ENCODE peak calls at places on chromosomes 12 and 14, in four cellular contexts. O, E, J and W are unnamed samples.

GRCh38 chr12:26022043-26022442 is 63.6 kb downstream of the RASSF8 start:
- DNase-seq in O (no peak), J (no peak), E (no peak), W (no peak)

GRCh38 chr12:93908846-93909592 is 231.8 kb downstream of the CRADD start:
- DNase-seq in J (no peak), E (peak; percentile 62), O (no peak), W (no peak)

GRCh38 chr12:58369576-58369975 is 428.2 kb downstream of the ATP23 start:
- DNase-seq in J (no peak), O (no peak), E (no peak), W (no peak)

GRCh38 chr12:77795699-77796098 is 35.0 kb upstream of the NAV3 start:
- DNase-seq in J (no peak), E (no peak), O (peak; percentile 20), W (no peak)

GRCh38 chr12:125797421-125798175 is 732.4 kb downstream of the AACS start:
- DNase-seq in O (no peak), E (no peak), J (no peak), W (no peak)

GRCh38 chr14:102146423-102146822 is 6.7 kb downstream of the WDR20 start:
- DNase-seq in J (no peak), E (no peak), O (no peak), W (no peak)

GRCh38 chr14:32217301-32217700 is 14.2 kb upstream of the RNU6-8 start:
- DNase-seq in O (no peak), E (no peak), J (no peak), W (no peak)

GRCh38 chr12:110920324-110920910 is at the start of gene MYL2:
- DNase-seq in O (no peak), J (no peak), E (peak; percentile 83), W (no peak)

GRCh38 chr12:25257590-25258324 is 7.0 kb upstream of the KRAS start:
- DNase-seq in O (no peak), J (no peak), E (no peak), W (no peak)

GRCh38 chr12:4786795-4787194 is 66.6 kb downstream of the GALNT8 start:
- DNase-seq in J (no peak), E (no peak), O (no peak), W (no peak)

GRCh38 chr12:107468182-107468581 is 217.4 kb upstream of the PWP1 start:
- DNase-seq in E (no peak), J (no peak), O (no peak), W (no peak)

GRCh38 chr14:41605550-41606248 is 977 bp upstream of the LRFN5 start:
- DNase-seq in J (no peak), O (peak; percentile 80), E (peak; percentile 21), W (no peak)

GRCh38 chr14:55780156-55780946 is 200.3 kb downstream of the KTN1 start:
- DNase-seq in O (peak; percentile 17), E (peak; percentile 62), J (no peak), W (no peak)

GRCh38 chr12:14066021-14066420 is 84.6 kb upstream of the GRIN2B start:
- DNase-seq in E (no peak), J (no peak), O (no peak), W (no peak)

GRCh38 chr14:91129261-91129660 is 15.4 kb downstream of the DGLUCY start:
- DNase-seq in E (no peak), O (peak; percentile 14), J (no peak), W (no peak)

GRCh38 chr14:39267592-39268112 is 33.9 kb downstream of the MIA2 start:
- DNase-seq in O (no peak), J (no peak), E (no peak), W (peak; percentile 40)
- H3K27ac ChIP-seq in O (peak overlapping the region; percentile 79), J (peak overlapping the region; percentile 96), E (peak overlapping the region; percentile 97), W (peak overlapping the region; percentile 94)

DNA sequence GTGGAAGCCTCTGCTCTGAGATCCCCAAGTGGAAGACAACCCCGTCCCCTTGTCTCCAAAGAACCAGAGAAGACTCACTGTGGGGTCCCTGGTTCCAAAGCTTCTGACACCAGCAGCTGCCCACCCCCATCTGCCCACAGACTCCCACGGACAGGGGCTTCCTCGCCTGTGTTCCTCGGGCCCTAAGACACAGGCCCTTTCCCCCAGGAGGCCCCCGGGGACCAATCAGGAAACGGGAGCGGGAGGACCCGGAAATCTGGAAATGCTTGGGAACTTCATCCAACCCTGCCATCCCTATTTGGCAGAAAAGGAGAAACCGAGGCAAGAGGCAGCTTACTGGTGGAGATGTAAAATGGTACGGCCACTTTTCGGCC is 113.1 kb downstream of the NCOR2 start:
- DNase-seq in E (no peak), J (no peak), O (no peak), W (no peak)
- H3K4me1 ChIP-seq in E (peaks cover 54% of the 10 kb centered on the region), J (peaks cover 83% of the 10 kb centered on the region), O (peaks cover 63% of the 10 kb centered on the region), W (peaks cover 76% of the 10 kb centered on the region)

DNA sequence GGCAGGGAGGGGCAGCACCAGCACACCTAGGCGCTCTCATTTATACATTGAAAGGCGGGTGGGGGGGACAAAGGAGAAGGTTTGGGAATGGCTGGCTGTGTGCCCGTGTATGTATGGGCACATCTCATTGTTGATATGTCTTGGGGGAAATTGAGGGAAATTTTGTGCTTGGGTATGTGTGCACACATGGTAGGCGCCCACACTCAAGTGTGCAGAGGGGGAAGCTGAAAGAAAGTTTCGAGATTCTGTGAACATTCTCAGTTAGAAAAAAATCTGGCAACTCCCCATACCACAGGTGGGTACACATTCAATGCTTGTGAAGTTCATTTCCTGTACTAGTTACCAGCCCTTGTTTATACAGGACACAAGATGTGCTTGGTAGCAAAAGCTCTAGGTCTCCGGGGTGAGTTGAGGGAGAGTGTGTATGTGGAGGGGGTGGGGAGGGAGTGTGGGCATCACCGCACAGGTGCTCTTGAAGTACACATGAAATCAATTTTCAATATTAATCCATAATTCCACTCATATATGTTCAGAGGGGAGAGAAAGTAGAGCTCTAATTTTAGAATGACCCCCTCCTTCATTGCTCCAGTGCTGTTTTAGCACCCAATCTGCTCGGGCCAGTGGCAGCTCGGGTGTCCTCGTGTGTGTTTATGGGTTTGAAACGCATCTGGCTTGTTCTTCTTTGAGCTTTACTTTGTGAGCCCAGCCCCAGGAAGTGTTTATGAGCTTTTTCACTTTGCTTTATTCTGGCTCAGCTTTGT is 286.0 kb downstream of the ZFP36L1 start:
- DNase-seq in J (peak; percentile 71), O (no peak), E (no peak), W (peak; percentile 34)
- H3K27ac ChIP-seq in J (peak overlapping the region; percentile 52), O (no peak overlapping the region), E (peak overlapping the region; percentile 56), W (peak overlapping the region; percentile 52)

GRCh38 chr12:130601327-130601726 is 114.8 kb downstream of the RIMBP2 start:
- DNase-seq in J (no peak), E (no peak), O (no peak), W (no peak)
- H3K4me1 ChIP-seq in J (no peaks in the 10 kb centered on the region), E (no peaks in the 10 kb centered on the region), O (no peaks in the 10 kb centered on the region), W (no peaks in the 10 kb centered on the region)

GRCh38 chr14:50823763-50824636 is 7.0 kb downstream of the NIN start:
- DNase-seq in E (no peak), J (no peak), O (no peak), W (no peak)
- H3K27ac ChIP-seq in E (no peak overlapping the region), J (peak overlapping the region; percentile 54), O (peak overlapping the region; percentile 64), W (peak overlapping the region; percentile 69)

DNA sequence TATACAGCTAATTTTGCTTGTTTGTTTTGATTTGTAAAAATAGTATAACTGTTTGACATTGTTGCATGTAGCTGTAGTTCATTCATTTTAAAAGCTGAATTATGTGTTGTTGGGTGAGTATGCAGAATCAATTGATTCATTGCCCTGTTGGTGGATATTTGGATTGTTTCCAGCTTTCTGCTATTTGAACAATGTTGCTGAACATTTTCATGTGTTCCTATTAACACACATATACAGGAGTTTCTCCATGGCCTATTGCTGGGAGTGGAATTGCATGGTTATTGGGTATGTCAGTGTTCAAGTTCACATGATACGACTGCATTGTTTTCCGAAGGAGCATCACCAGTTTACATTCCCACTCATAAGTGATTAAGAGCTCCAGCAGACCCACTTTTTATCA is 75.3 kb downstream of the SRGAP1 start:
- DNase-seq in O (no peak), J (no peak), E (no peak), W (no peak)
- H3K4me1 ChIP-seq in O (peaks cover 11% of the 10 kb centered on the region), J (no peaks in the 10 kb centered on the region), E (no peaks in the 10 kb centered on the region), W (no peaks in the 10 kb centered on the region)